ENCODE peak calls at places on chromosomes 1 and 21, in eight cellular contexts. One of them, this sample, is unnamed.

GRCh38 chr1:160085686-160086089 is 4.3 kb downstream of the KCNJ9 start:
- DNase-seq in colonic mucosa: peak; percentile 84
- DNase-seq in uterus: peak; percentile 60
- DNase-seq in GM23248: peak; percentile 75
- DNase-seq in cardiac muscle cell: peak; percentile 75
- DNase-seq in tibial artery: peak; percentile 83
- DNase-seq in CD4-positive, CD25-positive, alpha-beta regulatory T cell: peak; percentile 53
- DNase-seq in hepatocyte: peak; percentile 91
- DNase-seq in this sample: peak; percentile 32

GRCh38 chr1:11654571-11655262 is at the start of gene FBXO44:
- DNase-seq in hepatocyte: peak; percentile 86
- DNase-seq in GM23248: peak; percentile 65
- DNase-seq in colonic mucosa: peak; percentile 70
- DNase-seq in tibial artery: no peak
- DNase-seq in cardiac muscle cell: peak; percentile 10
- DNase-seq in uterus: peak; percentile 42
- DNase-seq in CD4-positive, CD25-positive, alpha-beta regulatory T cell: peak; percentile 68
- DNase-seq in this sample: peak; percentile 78

GRCh38 chr1:119139857-119140176 is 636 bp downstream of the WARS2 start:
- DNase-seq in colonic mucosa: no peak
- DNase-seq in uterus: no peak
- DNase-seq in cardiac muscle cell: no peak
- DNase-seq in CD4-positive, CD25-positive, alpha-beta regulatory T cell: no peak
- DNase-seq in tibial artery: no peak
- DNase-seq in GM23248: no peak
- DNase-seq in hepatocyte: no peak
- DNase-seq in this sample: no peak

GRCh38 chr1:29825274-29825940 is 589.1 kb downstream of the PTPRU start:
- DNase-seq in hepatocyte: no peak
- DNase-seq in GM23248: no peak
- DNase-seq in tibial artery: no peak
- DNase-seq in uterus: no peak
- DNase-seq in cardiac muscle cell: no peak
- DNase-seq in colonic mucosa: no peak
- DNase-seq in CD4-positive, CD25-positive, alpha-beta regulatory T cell: no peak
- DNase-seq in this sample: no peak

GRCh38 chr21:34844033-34844923 is 175.5 kb downstream of the CLIC6 start:
- DNase-seq in cardiac muscle cell: peak; percentile 45
- DNase-seq in CD4-positive, CD25-positive, alpha-beta regulatory T cell: no peak
- DNase-seq in colonic mucosa: no peak
- DNase-seq in GM23248: peak; percentile 58
- DNase-seq in uterus: no peak
- DNase-seq in hepatocyte: no peak
- DNase-seq in tibial artery: peak; percentile 86
- DNase-seq in this sample: no peak

GRCh38 chr1:91851130-91852010 is 34.6 kb downstream of the TGFBR3 start:
- DNase-seq in CD4-positive, CD25-positive, alpha-beta regulatory T cell: no peak
- DNase-seq in GM23248: peak; percentile 86
- DNase-seq in hepatocyte: peak; percentile 79
- DNase-seq in cardiac muscle cell: peak; percentile 96
- DNase-seq in tibial artery: peak; percentile 89
- DNase-seq in colonic mucosa: peak; percentile 89
- DNase-seq in uterus: peak; percentile 92
- DNase-seq in this sample: no peak

GRCh38 chr1:14183312-14183711 is 415.2 kb upstream of the KAZN start:
- DNase-seq in CD4-positive, CD25-positive, alpha-beta regulatory T cell: no peak
- DNase-seq in cardiac muscle cell: no peak
- DNase-seq in GM23248: no peak
- DNase-seq in hepatocyte: no peak
- DNase-seq in colonic mucosa: no peak
- DNase-seq in uterus: no peak
- DNase-seq in tibial artery: no peak
- DNase-seq in this sample: no peak

GRCh38 chr1:20660363-20661234 is 570 bp downstream of the DDOST start:
- DNase-seq in CD4-positive, CD25-positive, alpha-beta regulatory T cell: no peak
- DNase-seq in colonic mucosa: no peak
- DNase-seq in cardiac muscle cell: no peak
- DNase-seq in uterus: no peak
- DNase-seq in tibial artery: no peak
- DNase-seq in GM23248: peak; percentile 57
- DNase-seq in hepatocyte: no peak
- DNase-seq in this sample: no peak

GRCh38 chr1:112934562-112934952 is 21.4 kb downstream of the SLC16A1 start:
- DNase-seq in cardiac muscle cell: no peak
- DNase-seq in CD4-positive, CD25-positive, alpha-beta regulatory T cell: no peak
- DNase-seq in uterus: no peak
- DNase-seq in colonic mucosa: no peak
- DNase-seq in hepatocyte: no peak
- DNase-seq in tibial artery: no peak
- DNase-seq in GM23248: peak; percentile 52
- DNase-seq in this sample: no peak

GRCh38 chr1:247077768-247078314 is 770 bp downstream of the ZNF670 start:
- DNase-seq in uterus: no peak
- DNase-seq in CD4-positive, CD25-positive, alpha-beta regulatory T cell: no peak
- DNase-seq in colonic mucosa: no peak
- DNase-seq in hepatocyte: no peak
- DNase-seq in cardiac muscle cell: peak; percentile 7
- DNase-seq in tibial artery: no peak
- DNase-seq in GM23248: peak; percentile 45
- DNase-seq in this sample: no peak

GRCh38 chr1:153723687-153724086 is 4.2 kb upstream of the INTS3 start:
- DNase-seq in cardiac muscle cell: no peak
- DNase-seq in tibial artery: no peak
- DNase-seq in colonic mucosa: no peak
- DNase-seq in uterus: no peak
- DNase-seq in CD4-positive, CD25-positive, alpha-beta regulatory T cell: no peak
- DNase-seq in hepatocyte: no peak
- DNase-seq in GM23248: no peak
- DNase-seq in this sample: no peak

GRCh38 chr1:164226977-164227376 is 332.0 kb upstream of the PBX1 start:
- DNase-seq in GM23248: no peak
- DNase-seq in cardiac muscle cell: no peak
- DNase-seq in colonic mucosa: no peak
- DNase-seq in hepatocyte: no peak
- DNase-seq in tibial artery: no peak
- DNase-seq in uterus: no peak
- DNase-seq in CD4-positive, CD25-positive, alpha-beta regulatory T cell: no peak
- DNase-seq in this sample: no peak

GRCh38 chr1:207316141-207316540 is 5.3 kb upstream of the CD55 start:
- DNase-seq in colonic mucosa: no peak
- DNase-seq in CD4-positive, CD25-positive, alpha-beta regulatory T cell: no peak
- DNase-seq in cardiac muscle cell: no peak
- DNase-seq in GM23248: no peak
- DNase-seq in uterus: no peak
- DNase-seq in tibial artery: no peak
- DNase-seq in hepatocyte: peak; percentile 43
- DNase-seq in this sample: no peak

GRCh38 chr1:161481624-161482392 is 23.4 kb upstream of the FCGR2A start:
- DNase-seq in GM23248: no peak
- DNase-seq in uterus: no peak
- DNase-seq in cardiac muscle cell: no peak
- DNase-seq in colonic mucosa: no peak
- DNase-seq in tibial artery: no peak
- DNase-seq in CD4-positive, CD25-positive, alpha-beta regulatory T cell: no peak
- DNase-seq in hepatocyte: no peak
- DNase-seq in this sample: no peak

GRCh38 chr1:2072891-2073290 is 22.7 kb downstream of the PRKCZ start:
- DNase-seq in GM23248: no peak
- DNase-seq in CD4-positive, CD25-positive, alpha-beta regulatory T cell: no peak
- DNase-seq in colonic mucosa: no peak
- DNase-seq in hepatocyte: no peak
- DNase-seq in tibial artery: no peak
- DNase-seq in cardiac muscle cell: no peak
- DNase-seq in uterus: no peak
- DNase-seq in this sample: no peak

GRCh38 chr1:2072109-2072806 is 22.0 kb downstream of the PRKCZ start:
- DNase-seq in uterus: no peak
- DNase-seq in hepatocyte: peak; percentile 58
- DNase-seq in GM23248: no peak
- DNase-seq in cardiac muscle cell: no peak
- DNase-seq in CD4-positive, CD25-positive, alpha-beta regulatory T cell: no peak
- DNase-seq in tibial artery: no peak
- DNase-seq in colonic mucosa: peak; percentile 81
- DNase-seq in this sample: no peak

GRCh38 chr1:2074944-2075740 is 24.9 kb downstream of the PRKCZ start:
- DNase-seq in tibial artery: no peak
- DNase-seq in hepatocyte: no peak
- DNase-seq in colonic mucosa: no peak
- DNase-seq in CD4-positive, CD25-positive, alpha-beta regulatory T cell: no peak
- DNase-seq in uterus: no peak
- DNase-seq in GM23248: peak; percentile 50
- DNase-seq in cardiac muscle cell: no peak
- DNase-seq in this sample: peak; percentile 34

GRCh38 chr1:2074316-2074855 is 24.2 kb downstream of the PRKCZ start:
- DNase-seq in GM23248: no peak
- DNase-seq in cardiac muscle cell: no peak
- DNase-seq in tibial artery: no peak
- DNase-seq in CD4-positive, CD25-positive, alpha-beta regulatory T cell: no peak
- DNase-seq in colonic mucosa: no peak
- DNase-seq in uterus: no peak
- DNase-seq in hepatocyte: no peak
- DNase-seq in this sample: no peak

GRCh38 chr1:2073382-2074230 is 23.4 kb downstream of the PRKCZ start:
- DNase-seq in GM23248: peak; percentile 88
- DNase-seq in hepatocyte: no peak
- DNase-seq in uterus: no peak
- DNase-seq in tibial artery: no peak
- DNase-seq in colonic mucosa: no peak
- DNase-seq in cardiac muscle cell: peak; percentile 61
- DNase-seq in CD4-positive, CD25-positive, alpha-beta regulatory T cell: no peak
- DNase-seq in this sample: peak; percentile 69
- H3K27ac ChIP-seq in GM23248: no peak overlapping the region
- H3K27ac ChIP-seq in hepatocyte: no peak overlapping the region
- H3K27ac ChIP-seq in uterus: no peak overlapping the region
- H3K27ac ChIP-seq in tibial artery: no peak overlapping the region
- H3K27ac ChIP-seq in colonic mucosa: no peak overlapping the region
- H3K27ac ChIP-seq in cardiac muscle cell: no peak overlapping the region
- H3K27ac ChIP-seq in CD4-positive, CD25-positive, alpha-beta regulatory T cell: no peak overlapping the region
- H3K27ac ChIP-seq in this sample: peak overlapping the region; percentile 83

DNA sequence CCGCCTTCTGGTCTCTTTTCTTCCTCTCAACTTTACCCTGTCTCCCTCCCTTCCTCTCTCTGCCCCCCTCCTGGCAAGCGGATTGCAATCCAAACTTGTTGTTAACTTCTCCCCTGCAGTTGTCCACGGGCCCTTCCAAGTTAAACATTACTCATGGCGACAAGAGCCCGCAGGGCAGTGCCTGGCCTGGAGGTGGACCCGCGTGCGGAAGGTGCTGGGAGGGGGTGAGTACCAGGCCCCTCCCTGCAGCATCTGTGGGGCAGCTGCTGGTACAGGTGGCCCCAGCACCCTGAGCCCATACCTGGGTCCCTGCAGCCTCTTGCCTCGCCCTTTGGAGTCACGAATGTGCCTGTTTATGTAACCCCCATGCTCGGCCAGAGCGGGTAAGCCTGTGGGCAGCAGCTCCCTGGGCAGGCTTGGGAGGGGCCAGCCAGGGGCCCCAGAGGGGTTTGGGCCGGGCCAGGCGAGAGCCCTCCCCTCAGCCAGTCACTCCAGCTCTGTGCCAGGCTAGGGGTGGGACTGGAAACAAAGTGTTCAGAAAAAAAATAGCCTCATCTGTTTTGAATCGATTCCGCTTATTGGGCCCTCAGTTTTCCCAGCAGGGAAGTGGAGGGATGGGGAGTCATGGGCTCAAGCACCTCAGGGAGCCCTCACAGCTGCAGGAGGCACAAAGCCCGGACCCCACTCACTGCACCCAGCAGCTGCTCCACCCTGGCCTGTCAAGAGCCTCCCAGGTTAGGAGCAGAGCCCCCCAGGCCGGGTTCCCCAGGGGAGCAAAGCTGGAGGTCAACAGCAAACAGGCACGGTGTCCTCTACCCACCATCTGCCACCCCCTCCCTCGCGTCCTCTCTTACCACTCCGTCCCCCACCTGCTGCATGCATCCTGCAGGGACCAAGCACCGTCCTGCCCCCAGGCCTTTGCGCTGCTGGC is 14.0 kb upstream of the FAAP20 start:
- DNase-seq in tibial artery: peak; percentile 94
- DNase-seq in CD4-positive, CD25-positive, alpha-beta regulatory T cell: no peak
- DNase-seq in hepatocyte: peak; percentile 85
- DNase-seq in colonic mucosa: peak; percentile 56
- DNase-seq in uterus: peak; percentile 76
- DNase-seq in cardiac muscle cell: peak; percentile 81
- DNase-seq in GM23248: peak; percentile 99
- DNase-seq in this sample: no peak
- H3K27ac ChIP-seq in tibial artery: peak overlapping the region; percentile 97
- H3K27ac ChIP-seq in CD4-positive, CD25-positive, alpha-beta regulatory T cell: no peak overlapping the region
- H3K27ac ChIP-seq in hepatocyte: peak overlapping the region; percentile 62
- H3K27ac ChIP-seq in colonic mucosa: peak overlapping the region; percentile 33
- H3K27ac ChIP-seq in uterus: peak overlapping the region; percentile 93
- H3K27ac ChIP-seq in cardiac muscle cell: peak overlapping the region; percentile 71
- H3K27ac ChIP-seq in GM23248: peak overlapping the region; percentile 97
- H3K27ac ChIP-seq in this sample: no peak overlapping the region

GRCh38 chr1:6724517-6725141 is 23.0 kb upstream of the DNAJC11 start:
- DNase-seq in uterus: no peak
- DNase-seq in CD4-positive, CD25-positive, alpha-beta regulatory T cell: no peak
- DNase-seq in hepatocyte: peak; percentile 56
- DNase-seq in GM23248: peak; percentile 75
- DNase-seq in tibial artery: no peak
- DNase-seq in cardiac muscle cell: peak; percentile 89
- DNase-seq in colonic mucosa: no peak
- DNase-seq in this sample: no peak
- H3K27ac ChIP-seq in uterus: no peak overlapping the region
- H3K27ac ChIP-seq in CD4-positive, CD25-positive, alpha-beta regulatory T cell: no peak overlapping the region
- H3K27ac ChIP-seq in hepatocyte: peak overlapping the region; percentile 77
- H3K27ac ChIP-seq in GM23248: peak overlapping the region; percentile 58
- H3K27ac ChIP-seq in tibial artery: no peak overlapping the region
- H3K27ac ChIP-seq in cardiac muscle cell: no peak overlapping the region
- H3K27ac ChIP-seq in colonic mucosa: no peak overlapping the region
- H3K27ac ChIP-seq in this sample: no peak overlapping the region

DNA sequence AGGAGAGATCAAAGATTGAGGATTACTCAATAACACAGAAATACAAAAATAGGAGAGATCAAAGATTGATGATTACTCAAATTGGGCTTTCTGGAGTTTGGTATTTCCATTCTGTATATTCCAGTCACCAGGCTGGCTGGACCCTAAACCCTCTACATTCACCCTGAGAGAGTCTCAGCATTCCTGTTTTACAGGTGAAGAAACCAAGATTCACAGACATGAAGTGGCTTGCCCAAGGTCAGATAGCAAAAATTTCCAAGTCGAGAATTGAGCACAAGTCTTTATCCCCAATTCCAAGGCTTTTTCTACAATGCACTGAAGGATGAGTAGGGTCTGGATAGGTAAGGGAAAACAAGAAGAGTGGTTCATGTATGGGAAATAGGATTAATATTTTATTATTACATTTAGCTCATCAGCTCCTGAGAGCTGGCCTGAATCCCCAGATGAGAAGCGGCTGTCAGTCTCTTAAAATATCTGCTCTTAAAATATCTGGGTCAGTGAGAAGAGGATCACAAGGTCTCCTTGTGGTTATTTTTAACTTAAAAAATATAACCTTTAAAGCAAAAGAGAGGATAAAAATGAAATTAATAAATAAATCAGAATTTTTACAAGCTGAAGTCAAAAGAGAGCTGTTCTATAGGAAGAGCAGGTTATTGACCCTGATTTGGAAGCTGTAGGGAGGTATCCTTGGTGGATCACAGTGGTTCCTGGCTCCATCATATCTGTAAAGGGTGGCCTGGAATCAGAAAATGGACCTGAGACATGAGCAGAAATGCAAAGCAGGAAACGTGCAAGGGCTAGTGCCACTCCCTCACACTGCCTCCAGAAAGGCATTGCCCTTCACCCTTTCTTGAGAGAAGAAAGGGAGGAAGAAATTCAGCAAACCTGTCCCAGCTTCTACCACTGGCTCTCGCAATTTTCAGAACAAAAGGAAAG is 29.1 kb upstream of the SEC16B start:
- DNase-seq in CD4-positive, CD25-positive, alpha-beta regulatory T cell: no peak
- DNase-seq in tibial artery: no peak
- DNase-seq in GM23248: no peak
- DNase-seq in uterus: no peak
- DNase-seq in cardiac muscle cell: no peak
- DNase-seq in hepatocyte: no peak
- DNase-seq in colonic mucosa: no peak
- DNase-seq in this sample: no peak
- H3K27ac ChIP-seq in CD4-positive, CD25-positive, alpha-beta regulatory T cell: no peak overlapping the region
- H3K27ac ChIP-seq in tibial artery: no peak overlapping the region
- H3K27ac ChIP-seq in GM23248: no peak overlapping the region
- H3K27ac ChIP-seq in uterus: no peak overlapping the region
- H3K27ac ChIP-seq in cardiac muscle cell: no peak overlapping the region
- H3K27ac ChIP-seq in hepatocyte: no peak overlapping the region
- H3K27ac ChIP-seq in colonic mucosa: no peak overlapping the region
- H3K27ac ChIP-seq in this sample: no peak overlapping the region